ENCODE peak calls at places on chromosomes 5 and 9, in four cellular contexts. T is CD4-positive, CD25-positive, alpha-beta regulatory T cell; E is HCT116; I is MM.1S. K is an unnamed sample.

GRCh38 chr5:78855026-78855425 is 130.1 kb downstream of the ARSB start:
- DNase-seq in I (no peak), E (no peak), T (no peak), K (peak; percentile 43)

GRCh38 chr5:125348221-125348692 is 601.8 kb upstream of the ZNF608 start:
- DNase-seq in I (no peak), T (no peak), E (no peak), K (no peak)

GRCh38 chr9:101923451-101923850 is 185.0 kb upstream of the GRIN3A start:
- DNase-seq in T (no peak), I (peak; percentile 13), E (no peak), K (no peak)

GRCh38 chr5:177610131-177610769 is 10.3 kb downstream of the B4GALT7 start:
- DNase-seq in E (no peak), I (no peak), T (no peak), K (no peak)

GRCh38 chr9:132946624-132947295 is 2.3 kb upstream of the TSC1 start:
- DNase-seq in I (no peak), E (no peak), T (peak; percentile 7), K (peak; percentile 39)

GRCh38 chr5:137366526-137366925 is 132.6 kb downstream of the SPOCK1 start:
- DNase-seq in E (no peak), I (no peak), T (no peak), K (no peak)

GRCh38 chr5:67620386-67621039 is 423.9 kb upstream of the CD180 start:
- DNase-seq in T (no peak), I (peak; percentile 83), E (no peak), K (peak; percentile 24)

GRCh38 chr9:36443581-36443980 is 43.5 kb upstream of the RNF38 start:
- DNase-seq in T (no peak), I (no peak), E (no peak), K (no peak)

GRCh38 chr9:134284273-134284672 is 42.0 kb upstream of the RXRA start:
- DNase-seq in T (no peak), I (no peak), E (no peak), K (no peak)

GRCh38 chr9:79801459-79801858 is 229.7 kb downstream of the TLE4 start:
- DNase-seq in I (no peak), T (no peak), E (no peak), K (no peak)

GRCh38 chr9:33719581-33720374 is 75.6 kb upstream of the PRSS3 start:
- DNase-seq in I (peak; percentile 49), E (no peak), T (peak; percentile 39), K (no peak)

GRCh38 chr5:60540855-60541805 is 158.8 kb downstream of the DEPDC1B start:
- DNase-seq in T (no peak), I (no peak), E (no peak), K (no peak)

GRCh38 chr5:107640568-107640967 is 30.2 kb downstream of the EFNA5 start:
- DNase-seq in E (no peak), T (no peak), I (no peak), K (no peak)

GRCh38 chr5:16539169-16539666 is 73.6 kb upstream of the ZNF622 start:
- DNase-seq in E (no peak), T (no peak), I (no peak), K (peak; percentile 87)

GRCh38 chr5:83720805-83721431 is at the start of gene HAPLN1:
- DNase-seq in I (no peak), T (no peak), E (no peak), K (no peak)

GRCh38 chr9:97808972-97809371 is 44.1 kb upstream of the FOXE1 start:
- DNase-seq in E (no peak), T (no peak), I (no peak), K (no peak)

GRCh38 chr9:130394814-130395470 is 49.8 kb upstream of the ASS1 start:
- DNase-seq in I (no peak), T (no peak), E (no peak), K (no peak)

GRCh38 chr9:14661421-14662059 is 31.7 kb downstream of the ZDHHC21 start:
- DNase-seq in E (no peak), T (peak; percentile 40), I (peak; percentile 9), K (peak; percentile 21)

GRCh38 chr9:112378441-112379176 is 1.3 kb upstream of the HSDL2 start:
- DNase-seq in T (peak; percentile 32), E (no peak), I (no peak), K (peak; percentile 45)

GRCh38 chr5:112004867-112005532 is 248.0 kb upstream of the NREP start:
- DNase-seq in E (no peak), I (no peak), T (no peak), K (peak; percentile 71)

GRCh38 chr9:135582541-135582940 is 21.0 kb downstream of the PAEP start:
- DNase-seq in T (no peak), I (no peak), E (no peak), K (no peak)

GRCh38 chr9:135582966-135583685 is 21.6 kb downstream of the PAEP start:
- DNase-seq in E (no peak), I (no peak), T (no peak), K (no peak)

GRCh38 chr9:135584934-135585333 is 23.4 kb downstream of the PAEP start:
- DNase-seq in T (no peak), I (no peak), E (no peak), K (no peak)

GRCh38 chr9:135583686-135584011 is 22.1 kb downstream of the PAEP start:
- DNase-seq in T (no peak), I (no peak), E (no peak), K (no peak)

DNA sequence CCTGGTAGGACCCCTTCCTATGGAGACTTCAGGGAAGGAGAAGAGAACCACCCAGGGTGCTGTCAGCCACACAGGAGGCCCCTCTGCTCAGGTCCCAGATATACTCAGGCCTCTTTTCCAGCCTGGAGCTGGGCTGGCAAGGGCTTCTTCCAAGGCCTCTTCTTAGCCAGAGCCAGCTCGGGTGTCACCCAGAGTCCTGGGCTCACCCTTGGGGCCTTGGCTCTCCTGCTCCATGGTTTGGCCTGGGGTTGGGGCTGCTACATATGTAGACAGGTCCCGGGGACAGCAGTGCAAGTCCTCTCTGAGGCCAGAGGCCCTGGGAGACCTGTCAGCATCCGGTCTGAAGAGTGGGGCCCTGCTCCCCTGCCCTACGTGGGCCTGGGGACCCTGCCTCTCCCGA is 22.8 kb downstream of the PAEP start:
- DNase-seq in E (no peak), T (no peak), I (no peak), K (no peak)
- H3K27me3 ChIP-seq in E (peaks cover 6% of the 10 kb centered on the region), T (no peaks in the 10 kb centered on the region), I (no peaks in the 10 kb centered on the region), K (no peaks in the 10 kb centered on the region)

GRCh38 chr5:33827885-33828284 is 63.9 kb downstream of the ADAMTS12 start:
- DNase-seq in I (no peak), T (no peak), E (no peak), K (no peak)
- H3K4me1 ChIP-seq in I (no peaks in the 10 kb centered on the region), T (no peaks in the 10 kb centered on the region), E (no peaks in the 10 kb centered on the region), K (no peaks in the 10 kb centered on the region)

GRCh38 chr5:32574540-32575175 is 10.7 kb upstream of the SUB1 start:
- DNase-seq in T (no peak), E (no peak), I (no peak), K (no peak)

GRCh38 chr5:32578764-32579163 is 6.6 kb upstream of the SUB1 start:
- DNase-seq in T (no peak), E (no peak), I (no peak), K (no peak)

GRCh38 chr5:32583582-32584232 is 1.6 kb upstream of the SUB1 start:
- DNase-seq in I (peak; percentile 93), E (no peak), T (peak; percentile 70), K (no peak)

GRCh38 chr5:32581010-32581785 is 4.2 kb upstream of the SUB1 start:
- DNase-seq in I (no peak), T (no peak), E (no peak), K (peak; percentile 14)

DNA sequence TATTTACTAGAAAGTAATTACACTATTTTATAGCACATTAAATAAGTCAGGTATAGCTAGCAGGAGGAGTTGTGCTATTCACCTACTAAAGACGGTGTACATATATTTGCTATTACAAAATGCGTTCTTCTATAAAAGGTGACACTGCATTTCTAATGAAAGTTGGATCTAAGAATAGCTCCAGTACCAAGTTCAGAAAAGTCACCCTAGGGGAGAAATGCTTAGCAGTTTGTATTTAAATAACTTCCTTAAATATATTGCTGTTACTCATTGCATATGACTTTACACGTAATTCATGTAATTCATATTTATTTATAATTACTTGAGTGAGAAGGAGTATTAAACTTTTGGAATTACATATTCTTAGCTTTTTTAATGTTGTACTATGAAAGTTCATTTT is 7.0 kb upstream of the SUB1 start:
- DNase-seq in I (no peak), E (no peak), T (no peak), K (no peak)
- H3K27me3 ChIP-seq in I (no peaks in the 10 kb centered on the region), E (peaks cover 5% of the 10 kb centered on the region), T (no peaks in the 10 kb centered on the region), K (no peaks in the 10 kb centered on the region)

GRCh38 chr5:176414704-176415103 is 1.6 kb downstream of the CLTB start:
- DNase-seq in E (no peak), I (no peak), T (peak; percentile 31), K (no peak)

GRCh38 chr5:176413709-176414191 is 2.6 kb downstream of the CLTB start:
- DNase-seq in I (no peak), E (no peak), T (no peak), K (no peak)

GRCh38 chr5:176410486-176411180 is 5.7 kb downstream of the CLTB start:
- DNase-seq in T (no peak), I (no peak), E (no peak), K (peak; percentile 83)

GRCh38 chr5:176413255-176413565 is 3.1 kb downstream of the CLTB start:
- DNase-seq in T (no peak), I (no peak), E (no peak), K (no peak)

DNA sequence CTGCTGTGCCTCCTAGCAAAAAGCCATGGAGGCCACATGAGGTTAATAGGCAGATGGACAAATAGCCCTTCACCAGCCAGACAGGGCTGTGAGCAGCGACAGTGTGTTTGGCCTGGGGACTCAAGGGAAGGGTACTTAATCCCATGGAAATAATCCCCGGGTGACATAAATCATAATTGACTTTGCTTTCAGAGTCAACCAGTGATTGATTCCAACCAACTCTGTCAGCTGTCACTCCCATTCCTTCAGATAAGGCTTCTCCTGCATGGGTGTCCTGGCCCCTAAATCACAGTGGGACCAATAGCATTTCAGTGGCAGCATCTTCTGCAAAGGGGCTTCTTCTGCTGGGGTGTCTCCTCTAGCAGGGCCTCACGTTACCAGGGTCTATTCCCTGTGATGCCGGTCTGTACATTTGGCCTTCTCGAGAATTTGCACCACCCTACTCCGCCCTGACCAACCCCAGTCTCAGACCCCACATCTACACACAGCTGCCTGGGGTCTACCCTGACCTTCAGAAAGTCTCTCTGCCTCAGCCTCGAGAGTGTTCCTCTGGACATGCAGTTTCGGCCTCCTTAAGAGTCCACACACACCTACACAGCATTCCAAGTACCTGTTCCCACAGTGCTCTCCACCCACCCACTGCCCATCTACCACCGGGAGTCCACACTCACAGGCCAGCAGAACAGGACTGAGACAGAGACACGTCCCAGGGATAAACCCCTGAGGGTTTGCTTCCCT is 3.7 kb downstream of the CLTB start:
- DNase-seq in T (no peak), I (no peak), E (no peak), K (no peak)
- H3K4me1 ChIP-seq in T (peaks cover 31% of the 10 kb centered on the region), I (peaks cover 22% of the 10 kb centered on the region), E (peaks cover 22% of the 10 kb centered on the region), K (peaks cover 29% of the 10 kb centered on the region)

K was measured in foreskin keratinocyte.